ENCODE peak calls at places on chromosomes 13 and 19, in four cellular contexts. F is MM.1S, C is cardiac muscle cell, P is stomach. V is an unnamed sample. For H3K27me3 and H3K4me1, the result is how much of the 10 kb centered on the place peaks cover.

GRCh38 chr13:20193924-20194631 is 1.3 kb upstream of the GJB2 start:
- DNase-seq in F (no peak), C (no peak), P (no peak), V (no peak)

GRCh38 chr19:4542896-4543351 is 3.1 kb upstream of the LRG1 start:
- DNase-seq in F (no peak), C (no peak), P (no peak), V (no peak)

GRCh38 chr19:12880551-12881171 is 588 bp downstream of the DNASE2 start:
- DNase-seq in F (peak), C (peak), P (peak), V (no peak)

GRCh38 chr13:111219950-111220349 is 100.5 kb upstream of the TEX29 start:
- DNase-seq in F (no peak), C (no peak), P (no peak), V (no peak)

GRCh38 chr19:7358102-7358597 is 9.4 kb downstream of the ARHGEF18 start:
- DNase-seq in F (no peak), C (no peak), P (no peak), V (no peak)

GRCh38 chr13:59906413-59907027 is 257.2 kb downstream of the DIAPH3 start:
- DNase-seq in F (peak), C (peak), P (no peak), V (no peak)

GRCh38 chr13:49436890-49437289 is 7.0 kb downstream of the CAB39L start:
- DNase-seq in F (no peak), C (peak), P (no peak), V (no peak)

GRCh38 chr19:8361921-8362793 is 1.8 kb upstream of the ANGPTL4 start:
- DNase-seq in F (peak), C (peak), P (peak), V (no peak)

GRCh38 chr13:21338651-21339278 is 120.3 kb downstream of the ZDHHC20 start:
- DNase-seq in F (no peak), C (no peak), P (no peak), V (no peak)

GRCh38 chr13:31956944-31957644 is 74.5 kb upstream of the FRY start:
- DNase-seq in F (no peak), C (no peak), P (no peak), V (no peak)

GRCh38 chr13:94325660-94326059 is 153.8 kb downstream of the DCT start:
- DNase-seq in F (no peak), C (peak), P (no peak), V (no peak)

GRCh38 chr13:92270990-92271389 is 872.6 kb downstream of the GPC5 start:
- DNase-seq in F (no peak), C (peak), P (no peak), V (no peak)

GRCh38 chr19:46614114-46614701 is 10.7 kb downstream of the PTGIR start:
- DNase-seq in F (peak), C (peak), P (peak), V (peak)

GRCh38 chr13:113964251-113964995 is 9.5 kb downstream of the C13orf46 start:
- DNase-seq in F (no peak), C (no peak), P (no peak), V (no peak)

GRCh38 chr13:65656740-65657329 is 1573.3 kb downstream of the PCDH9 start:
- DNase-seq in F (no peak), C (peak), P (no peak), V (no peak)

GRCh38 chr19:2413629-2414028 is 13.8 kb downstream of the TIMM13 start:
- DNase-seq in F (no peak), C (no peak), P (no peak), V (no peak)

GRCh38 chr19:39524495-39524894 is 8.2 kb downstream of the EID2B start:
- DNase-seq in F (no peak), C (no peak), P (no peak), V (no peak)

GRCh38 chr19:43768273-43769050 is 12.3 kb downstream of the KCNN4 start:
- DNase-seq in F (no peak), C (peak), P (peak), V (no peak)

GRCh38 chr13:71712988-71713653 is 153.9 kb downstream of the DACH1 start:
- DNase-seq in F (no peak), C (peak), P (no peak), V (no peak)

GRCh38 chr19:16363133-16363851 is 38.7 kb downstream of the KLF2 start:
- DNase-seq in F (no peak), C (no peak), P (peak), V (no peak)

GRCh38 chr13:54733639-54734038 is 1705.0 kb downstream of the OLFM4 start:
- DNase-seq in F (no peak), C (no peak), P (no peak), V (no peak)

GRCh38 chr13:73767191-73767741 is 366.9 kb downstream of the KLF12 start:
- DNase-seq in F (no peak), C (no peak), P (no peak), V (no peak)

GRCh38 chr13:26721251-26721939 is 39.2 kb downstream of the GPR12 start:
- DNase-seq in F (no peak), C (no peak), P (peak), V (peak)
- H3K27me3 ChIP-seq in F (under half), C (under half), P (under half), V (under half)

GRCh38 chr19:23065306-23065705 is 51.5 kb upstream of the ZNF730 start:
- DNase-seq in F (no peak), C (no peak), P (no peak), V (no peak)

GRCh38 chr19:23060016-23060415 is 56.8 kb upstream of the ZNF730 start:
- DNase-seq in F (no peak), C (no peak), P (no peak), V (no peak)

DNA sequence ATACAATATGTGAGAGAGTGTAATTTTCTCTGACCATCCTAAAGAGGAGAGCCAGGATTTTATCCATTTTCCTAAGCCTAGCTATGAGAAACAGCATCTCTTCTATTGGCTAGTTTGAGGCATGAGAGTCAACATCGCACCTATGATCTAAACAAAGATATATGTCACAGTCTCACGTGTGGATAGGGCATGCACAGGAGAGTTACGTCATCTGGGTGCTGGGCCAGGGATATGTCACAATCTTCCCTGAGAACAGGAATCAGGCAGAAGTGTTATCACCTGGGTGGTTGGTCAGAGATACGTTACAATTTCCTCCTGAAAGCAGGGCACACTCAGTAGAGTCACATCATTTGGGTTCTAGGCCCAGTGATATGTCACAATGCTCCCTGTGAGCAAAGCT is 53.9 kb upstream of the ZNF730 start:
- DNase-seq in F (no peak), C (no peak), P (no peak), V (no peak)
- H3K4me3 ChIP-seq in F (no peak), C (no peak), P (no peak), V (no peak)

GRCh38 chr13:77741587-77741972 is 44.1 kb downstream of the SLAIN1 start:
- DNase-seq in F (no peak), C (no peak), P (no peak), V (no peak)
- H3K4me1 ChIP-seq in F (under half), C (under half), P (under half), V (under half)

DNA sequence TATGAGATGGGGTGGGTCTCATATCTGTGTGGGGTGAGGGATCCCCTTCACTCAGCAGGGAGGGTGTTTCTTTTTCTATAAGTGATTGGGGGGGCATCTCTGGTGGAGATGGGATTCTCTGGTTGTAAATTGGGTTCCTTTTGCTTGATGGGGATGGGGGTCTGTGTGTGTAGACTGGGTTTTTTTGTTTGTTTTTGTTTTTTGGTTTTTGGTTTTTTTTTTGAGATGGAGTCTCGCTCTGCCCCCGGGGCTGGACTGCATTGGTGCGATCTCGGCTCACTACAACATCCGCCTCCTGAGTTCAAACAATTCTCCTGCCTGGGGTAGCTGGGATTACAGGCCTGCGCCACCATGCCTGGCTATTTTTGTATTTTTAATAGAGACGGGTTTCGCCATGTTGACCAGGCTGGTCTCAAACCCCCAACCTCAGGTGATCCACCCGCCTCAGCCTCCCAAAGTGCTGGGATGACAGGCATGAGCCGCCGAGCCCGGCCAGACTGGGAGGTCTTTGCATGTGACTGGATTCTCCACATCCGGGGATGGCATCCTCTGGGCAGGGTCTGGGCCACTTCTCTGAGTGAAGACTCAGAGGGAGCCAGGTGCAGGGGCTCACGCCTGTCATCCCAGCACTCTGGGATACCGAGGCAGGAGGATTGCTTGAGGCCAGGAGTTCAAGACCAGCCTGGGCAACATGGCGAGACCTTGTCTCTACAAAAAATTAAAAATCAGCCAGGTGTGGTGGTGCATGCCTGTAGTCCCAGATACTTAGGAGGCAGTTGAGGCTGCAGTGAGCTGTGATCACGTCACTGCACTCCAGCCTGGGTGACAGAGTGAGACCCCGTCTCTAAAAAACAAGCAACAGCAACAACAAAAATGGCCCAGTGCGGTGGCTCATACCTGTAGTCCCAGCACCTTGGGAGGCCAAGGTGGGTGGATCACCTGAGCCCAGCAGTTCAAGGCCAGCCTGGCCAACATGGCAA is 799 bp downstream of the MYBPC2 start:
- DNase-seq in F (no peak), C (no peak), P (no peak), V (no peak)
- H3K27me3 ChIP-seq in F (half or more), C (under half), P (under half), V (under half)

DNA sequence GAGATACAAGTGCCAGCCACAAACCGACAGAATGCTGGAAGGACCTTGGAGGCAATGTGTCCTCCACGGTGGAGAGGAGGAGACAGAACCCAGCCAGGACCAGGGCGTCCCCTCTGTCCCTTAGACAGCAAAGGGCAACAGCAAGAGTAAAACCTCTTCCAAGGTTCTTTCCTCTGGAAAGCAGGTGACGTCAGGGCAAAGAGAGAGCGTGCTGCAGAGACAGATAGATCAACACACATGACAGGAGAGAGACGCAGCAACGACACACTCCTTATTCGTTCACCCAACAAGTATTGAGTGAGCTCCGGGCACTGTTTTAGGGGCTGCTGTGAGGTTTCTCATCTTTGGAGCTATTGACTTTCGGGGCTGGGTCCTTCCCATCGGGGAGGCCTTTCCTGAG is 1.3 kb upstream of the GALP start:
- DNase-seq in F (no peak), C (no peak), P (no peak), V (no peak)
- H3K4me3 ChIP-seq in F (no peak), C (no peak), P (no peak), V (no peak)

GRCh38 chr13:77857810-77858209 is 60.8 kb downstream of the EDNRB start:
- DNase-seq in F (no peak), C (no peak), P (no peak), V (no peak)

GRCh38 chr13:77863037-77863630 is 55.5 kb downstream of the EDNRB start:
- DNase-seq in F (no peak), C (no peak), P (no peak), V (no peak)

GRCh38 chr13:77861716-77862115 is 56.9 kb downstream of the EDNRB start:
- DNase-seq in F (no peak), C (peak), P (no peak), V (no peak)

GRCh38 chr13:77860621-77861020 is 58.0 kb downstream of the EDNRB start:
- DNase-seq in F (no peak), C (peak), P (no peak), V (no peak)

GRCh38 chr13:77859450-77859849 is 59.2 kb downstream of the EDNRB start:
- DNase-seq in F (no peak), C (peak), P (no peak), V (no peak)
- H3K4me1 ChIP-seq in F (under half), C (under half), P (under half), V (under half)

GRCh38 chr19:30316000-30316491 is 56.1 kb upstream of the ZNF536 start:
- DNase-seq in F (no peak), C (no peak), P (no peak), V (no peak)

GRCh38 chr19:30314056-30314804 is 58.0 kb upstream of the ZNF536 start:
- DNase-seq in F (no peak), C (no peak), P (no peak), V (no peak)

GRCh38 chr19:30315159-30315558 is 57.0 kb upstream of the ZNF536 start:
- DNase-seq in F (no peak), C (no peak), P (no peak), V (no peak)

GRCh38 chr19:30313353-30313750 is 58.8 kb upstream of the ZNF536 start:
- DNase-seq in F (no peak), C (no peak), P (no peak), V (no peak)

DNA sequence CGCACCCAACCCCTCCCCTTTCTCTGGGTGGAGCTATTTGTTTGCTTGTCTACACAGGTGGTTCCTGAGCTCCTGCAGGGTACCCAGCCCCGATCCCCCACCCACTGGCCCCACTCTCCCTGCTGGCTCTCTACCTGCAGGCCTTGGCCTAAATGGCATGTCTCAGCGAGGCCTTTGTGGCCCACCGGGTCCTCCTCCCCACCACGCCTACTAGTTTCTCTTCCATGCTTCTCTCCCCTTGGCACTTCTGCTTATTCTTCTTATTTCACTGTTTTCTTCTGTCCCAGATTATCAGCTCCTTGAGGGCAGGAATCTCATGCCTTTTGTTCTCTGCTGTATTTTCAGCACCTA is 57.4 kb upstream of the ZNF536 start:
- DNase-seq in F (no peak), C (no peak), P (no peak), V (no peak)
- H3K27me3 ChIP-seq in F (half or more), C (under half), P (under half), V (under half)

GRCh38 chr19:35851213-35852028 is 883 bp downstream of the NPHS1 start:
- DNase-seq in F (no peak), C (no peak), P (no peak), V (no peak)
- H3K4me3 ChIP-seq in F (no peak), C (no peak), P (no peak), V (no peak)

DNA sequence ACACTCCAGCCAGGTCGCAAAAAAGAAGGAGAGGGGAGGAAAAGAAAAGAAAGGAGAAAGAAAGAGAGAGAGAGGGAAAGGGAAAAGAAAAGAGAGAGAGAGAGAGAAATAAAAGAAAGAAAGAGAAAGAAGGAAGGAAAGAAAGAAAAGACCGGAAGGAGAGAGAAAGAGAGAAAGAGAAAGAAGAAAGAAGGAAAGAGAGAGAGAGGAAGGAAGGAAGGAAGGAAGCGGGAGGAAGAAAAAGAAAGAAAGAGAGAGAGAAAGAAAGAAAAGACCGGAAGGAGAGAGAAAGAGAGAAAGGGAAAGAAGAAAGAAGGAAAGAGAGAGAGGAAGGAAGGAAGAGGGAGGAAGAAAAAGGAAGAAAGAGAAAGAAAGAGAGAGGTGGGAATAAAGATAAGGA is 320.8 kb downstream of the SHISA2 start:
- DNase-seq in F (no peak), C (no peak), P (no peak), V (no peak)
- H3K4me1 ChIP-seq in F (under half), C (under half), P (under half), V (under half)